ENCODE peak calls at places on chromosomes 5 and 9, in eight cellular contexts. One of them, this sample, is unnamed. For H3K4me1 and H3K36me3, the result is how much of the 10 kb centered on the place peaks cover.

GRCh38 chr5:79436224-79436623 is 77.7 kb downstream of the HOMER1 start:
- DNase-seq in fibroblast of lung: peak
- DNase-seq in CD8-positive, alpha-beta memory T cell: no peak
- DNase-seq in CD8-positive, alpha-beta T cell: no peak
- DNase-seq in GM23248: peak
- DNase-seq in IMR-90: peak
- DNase-seq in naive thymus-derived CD4-positive, alpha-beta T cell: no peak
- DNase-seq in adipocyte: peak
- DNase-seq in this sample: no peak

GRCh38 chr5:136620016-136620419 is 254.7 kb upstream of the TRPC7 start:
- DNase-seq in adipocyte: no peak
- DNase-seq in IMR-90: peak
- DNase-seq in naive thymus-derived CD4-positive, alpha-beta T cell: no peak
- DNase-seq in GM23248: no peak
- DNase-seq in CD8-positive, alpha-beta memory T cell: no peak
- DNase-seq in fibroblast of lung: peak
- DNase-seq in CD8-positive, alpha-beta T cell: no peak
- DNase-seq in this sample: no peak

GRCh38 chr5:73433982-73434342 is 14.6 kb downstream of the FOXD1 start:
- DNase-seq in IMR-90: peak
- DNase-seq in fibroblast of lung: peak
- DNase-seq in CD8-positive, alpha-beta T cell: no peak
- DNase-seq in GM23248: peak
- DNase-seq in adipocyte: peak
- DNase-seq in naive thymus-derived CD4-positive, alpha-beta T cell: no peak
- DNase-seq in CD8-positive, alpha-beta memory T cell: no peak
- DNase-seq in this sample: no peak

GRCh38 chr9:17734674-17735073 is 155.8 kb downstream of the SH3GL2 start:
- DNase-seq in CD8-positive, alpha-beta T cell: no peak
- DNase-seq in CD8-positive, alpha-beta memory T cell: no peak
- DNase-seq in GM23248: no peak
- DNase-seq in fibroblast of lung: no peak
- DNase-seq in naive thymus-derived CD4-positive, alpha-beta T cell: no peak
- DNase-seq in adipocyte: no peak
- DNase-seq in IMR-90: no peak
- DNase-seq in this sample: no peak

GRCh38 chr9:133517711-133518110 is 7.0 kb downstream of the MYMK start:
- DNase-seq in GM23248: no peak
- DNase-seq in CD8-positive, alpha-beta T cell: no peak
- DNase-seq in CD8-positive, alpha-beta memory T cell: no peak
- DNase-seq in fibroblast of lung: no peak
- DNase-seq in naive thymus-derived CD4-positive, alpha-beta T cell: no peak
- DNase-seq in adipocyte: no peak
- DNase-seq in IMR-90: no peak
- DNase-seq in this sample: no peak

GRCh38 chr5:140862441-140863295 is 6.1 kb upstream of the PCDHA11 start:
- DNase-seq in CD8-positive, alpha-beta memory T cell: no peak
- DNase-seq in CD8-positive, alpha-beta T cell: no peak
- DNase-seq in IMR-90: no peak
- DNase-seq in naive thymus-derived CD4-positive, alpha-beta T cell: no peak
- DNase-seq in GM23248: no peak
- DNase-seq in adipocyte: no peak
- DNase-seq in fibroblast of lung: no peak
- DNase-seq in this sample: no peak

GRCh38 chr5:97980291-97980690 is 793.2 kb upstream of the RGMB start:
- DNase-seq in adipocyte: no peak
- DNase-seq in GM23248: no peak
- DNase-seq in fibroblast of lung: no peak
- DNase-seq in naive thymus-derived CD4-positive, alpha-beta T cell: no peak
- DNase-seq in IMR-90: no peak
- DNase-seq in CD8-positive, alpha-beta T cell: no peak
- DNase-seq in CD8-positive, alpha-beta memory T cell: no peak
- DNase-seq in this sample: no peak

GRCh38 chr9:22838266-22838665 is 391.6 kb downstream of the DMRTA1 start:
- DNase-seq in CD8-positive, alpha-beta memory T cell: no peak
- DNase-seq in naive thymus-derived CD4-positive, alpha-beta T cell: no peak
- DNase-seq in CD8-positive, alpha-beta T cell: no peak
- DNase-seq in adipocyte: no peak
- DNase-seq in GM23248: no peak
- DNase-seq in IMR-90: no peak
- DNase-seq in fibroblast of lung: no peak
- DNase-seq in this sample: no peak

GRCh38 chr9:23643656-23644258 is 182.3 kb downstream of the ELAVL2 start:
- DNase-seq in CD8-positive, alpha-beta memory T cell: no peak
- DNase-seq in adipocyte: no peak
- DNase-seq in fibroblast of lung: peak
- DNase-seq in naive thymus-derived CD4-positive, alpha-beta T cell: no peak
- DNase-seq in IMR-90: no peak
- DNase-seq in CD8-positive, alpha-beta T cell: no peak
- DNase-seq in GM23248: no peak
- DNase-seq in this sample: peak

GRCh38 chr9:7782390-7783120 is 17.0 kb downstream of the DMAC1 start:
- DNase-seq in IMR-90: no peak
- DNase-seq in CD8-positive, alpha-beta T cell: no peak
- DNase-seq in fibroblast of lung: no peak
- DNase-seq in GM23248: no peak
- DNase-seq in adipocyte: no peak
- DNase-seq in naive thymus-derived CD4-positive, alpha-beta T cell: no peak
- DNase-seq in CD8-positive, alpha-beta memory T cell: no peak
- DNase-seq in this sample: no peak

GRCh38 chr5:113806250-113806649 is 292.8 kb downstream of the YTHDC2 start:
- DNase-seq in CD8-positive, alpha-beta T cell: no peak
- DNase-seq in adipocyte: peak
- DNase-seq in CD8-positive, alpha-beta memory T cell: no peak
- DNase-seq in IMR-90: peak
- DNase-seq in fibroblast of lung: peak
- DNase-seq in GM23248: peak
- DNase-seq in naive thymus-derived CD4-positive, alpha-beta T cell: no peak
- DNase-seq in this sample: no peak

GRCh38 chr5:52964138-52964537 is 25.0 kb upstream of the ITGA2 start:
- DNase-seq in IMR-90: peak
- DNase-seq in adipocyte: no peak
- DNase-seq in naive thymus-derived CD4-positive, alpha-beta T cell: no peak
- DNase-seq in CD8-positive, alpha-beta memory T cell: no peak
- DNase-seq in GM23248: peak
- DNase-seq in CD8-positive, alpha-beta T cell: no peak
- DNase-seq in fibroblast of lung: no peak
- DNase-seq in this sample: no peak

GRCh38 chr5:1005904-1006655 is 2.5 kb upstream of the NKD2 start:
- DNase-seq in GM23248: no peak
- DNase-seq in IMR-90: no peak
- DNase-seq in adipocyte: no peak
- DNase-seq in fibroblast of lung: no peak
- DNase-seq in CD8-positive, alpha-beta T cell: no peak
- DNase-seq in naive thymus-derived CD4-positive, alpha-beta T cell: no peak
- DNase-seq in CD8-positive, alpha-beta memory T cell: no peak
- DNase-seq in this sample: no peak

GRCh38 chr5:66606713-66607112 is 10.5 kb downstream of the MAST4 start:
- DNase-seq in fibroblast of lung: no peak
- DNase-seq in CD8-positive, alpha-beta T cell: no peak
- DNase-seq in adipocyte: no peak
- DNase-seq in IMR-90: no peak
- DNase-seq in CD8-positive, alpha-beta memory T cell: no peak
- DNase-seq in GM23248: no peak
- DNase-seq in naive thymus-derived CD4-positive, alpha-beta T cell: no peak
- DNase-seq in this sample: no peak

GRCh38 chr5:52987711-52988329 is 1.3 kb upstream of the ITGA2 start:
- DNase-seq in CD8-positive, alpha-beta memory T cell: no peak
- DNase-seq in IMR-90: peak
- DNase-seq in adipocyte: no peak
- DNase-seq in fibroblast of lung: peak
- DNase-seq in CD8-positive, alpha-beta T cell: no peak
- DNase-seq in naive thymus-derived CD4-positive, alpha-beta T cell: no peak
- DNase-seq in GM23248: peak
- DNase-seq in this sample: no peak

GRCh38 chr5:55188656-55189380 is 15.8 kb upstream of the CDC20B start:
- DNase-seq in naive thymus-derived CD4-positive, alpha-beta T cell: no peak
- DNase-seq in adipocyte: no peak
- DNase-seq in IMR-90: no peak
- DNase-seq in CD8-positive, alpha-beta memory T cell: no peak
- DNase-seq in CD8-positive, alpha-beta T cell: no peak
- DNase-seq in GM23248: no peak
- DNase-seq in fibroblast of lung: no peak
- DNase-seq in this sample: no peak

GRCh38 chr5:37717613-37718431 is 122.0 kb downstream of the GDNF start:
- DNase-seq in IMR-90: peak
- DNase-seq in fibroblast of lung: peak
- DNase-seq in adipocyte: peak
- DNase-seq in CD8-positive, alpha-beta T cell: no peak
- DNase-seq in CD8-positive, alpha-beta memory T cell: no peak
- DNase-seq in GM23248: peak
- DNase-seq in naive thymus-derived CD4-positive, alpha-beta T cell: no peak
- DNase-seq in this sample: no peak

GRCh38 chr5:156051972-156052371 is 275.0 kb upstream of the SGCD start:
- DNase-seq in fibroblast of lung: no peak
- DNase-seq in CD8-positive, alpha-beta memory T cell: no peak
- DNase-seq in IMR-90: no peak
- DNase-seq in naive thymus-derived CD4-positive, alpha-beta T cell: no peak
- DNase-seq in GM23248: no peak
- DNase-seq in CD8-positive, alpha-beta T cell: no peak
- DNase-seq in adipocyte: no peak
- DNase-seq in this sample: no peak

GRCh38 chr5:138702166-138702826 is 50.9 kb upstream of the CTNNA1 start:
- DNase-seq in CD8-positive, alpha-beta memory T cell: no peak
- DNase-seq in IMR-90: peak
- DNase-seq in adipocyte: peak
- DNase-seq in CD8-positive, alpha-beta T cell: no peak
- DNase-seq in GM23248: no peak
- DNase-seq in naive thymus-derived CD4-positive, alpha-beta T cell: no peak
- DNase-seq in fibroblast of lung: no peak
- DNase-seq in this sample: no peak

GRCh38 chr9:130343445-130343918 is 77.9 kb downstream of the HMCN2 start:
- DNase-seq in naive thymus-derived CD4-positive, alpha-beta T cell: no peak
- DNase-seq in adipocyte: peak
- DNase-seq in GM23248: peak
- DNase-seq in CD8-positive, alpha-beta memory T cell: no peak
- DNase-seq in CD8-positive, alpha-beta T cell: no peak
- DNase-seq in IMR-90: no peak
- DNase-seq in fibroblast of lung: no peak
- DNase-seq in this sample: no peak

GRCh38 chr5:148091991-148092964 is 28.5 kb downstream of the SPINK5 start:
- DNase-seq in adipocyte: no peak
- DNase-seq in IMR-90: no peak
- DNase-seq in CD8-positive, alpha-beta T cell: no peak
- DNase-seq in GM23248: no peak
- DNase-seq in naive thymus-derived CD4-positive, alpha-beta T cell: no peak
- DNase-seq in fibroblast of lung: peak
- DNase-seq in CD8-positive, alpha-beta memory T cell: no peak
- DNase-seq in this sample: no peak

GRCh38 chr9:115032300-115032699 is 85.7 kb downstream of the TNC start:
- DNase-seq in adipocyte: no peak
- DNase-seq in IMR-90: no peak
- DNase-seq in GM23248: no peak
- DNase-seq in CD8-positive, alpha-beta memory T cell: no peak
- DNase-seq in CD8-positive, alpha-beta T cell: no peak
- DNase-seq in fibroblast of lung: no peak
- DNase-seq in naive thymus-derived CD4-positive, alpha-beta T cell: no peak
- DNase-seq in this sample: no peak

GRCh38 chr9:133774799-133775198 is 36.6 kb upstream of the SARDH start:
- DNase-seq in GM23248: no peak
- DNase-seq in CD8-positive, alpha-beta T cell: no peak
- DNase-seq in naive thymus-derived CD4-positive, alpha-beta T cell: no peak
- DNase-seq in adipocyte: no peak
- DNase-seq in IMR-90: no peak
- DNase-seq in CD8-positive, alpha-beta memory T cell: no peak
- DNase-seq in fibroblast of lung: no peak
- DNase-seq in this sample: no peak

GRCh38 chr5:124521461-124522230 is 224.8 kb downstream of the ZNF608 start:
- DNase-seq in GM23248: no peak
- DNase-seq in IMR-90: no peak
- DNase-seq in fibroblast of lung: no peak
- DNase-seq in adipocyte: no peak
- DNase-seq in CD8-positive, alpha-beta T cell: no peak
- DNase-seq in CD8-positive, alpha-beta memory T cell: no peak
- DNase-seq in naive thymus-derived CD4-positive, alpha-beta T cell: no peak
- DNase-seq in this sample: peak
- H3K4me1 ChIP-seq in GM23248: under half
- H3K4me1 ChIP-seq in IMR-90: under half
- H3K4me1 ChIP-seq in fibroblast of lung: under half
- H3K4me1 ChIP-seq in adipocyte: under half
- H3K4me1 ChIP-seq in CD8-positive, alpha-beta T cell: under half
- H3K4me1 ChIP-seq in CD8-positive, alpha-beta memory T cell: under half
- H3K4me1 ChIP-seq in naive thymus-derived CD4-positive, alpha-beta T cell: under half
- H3K4me1 ChIP-seq in this sample: under half

DNA sequence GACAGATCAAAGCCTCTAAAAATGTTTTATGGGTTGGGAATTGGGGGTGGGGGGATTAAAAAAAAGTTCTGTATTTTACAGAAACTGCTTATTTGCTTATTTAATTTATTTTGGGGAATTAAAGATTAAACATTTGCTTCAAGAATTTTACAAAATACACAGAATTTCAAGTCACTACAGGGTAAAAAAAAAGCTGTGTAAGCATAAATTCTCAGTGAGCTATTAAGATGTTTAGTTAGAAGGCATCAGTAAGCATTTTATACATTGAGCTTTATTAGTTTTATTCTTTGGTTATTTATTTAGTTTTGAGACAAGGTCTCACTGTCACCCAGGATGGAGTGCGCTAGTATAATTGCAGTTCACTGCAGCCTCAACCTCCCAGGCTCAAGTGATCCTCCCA is 5.2 kb downstream of the BDP1 start:
- DNase-seq in fibroblast of lung: no peak
- DNase-seq in IMR-90: no peak
- DNase-seq in GM23248: no peak
- DNase-seq in adipocyte: no peak
- DNase-seq in naive thymus-derived CD4-positive, alpha-beta T cell: no peak
- DNase-seq in CD8-positive, alpha-beta T cell: no peak
- DNase-seq in CD8-positive, alpha-beta memory T cell: no peak
- DNase-seq in this sample: no peak
- H3K36me3 ChIP-seq in fibroblast of lung: under half
- H3K36me3 ChIP-seq in IMR-90: under half
- H3K36me3 ChIP-seq in GM23248: under half
- H3K36me3 ChIP-seq in adipocyte: half or more
- H3K36me3 ChIP-seq in naive thymus-derived CD4-positive, alpha-beta T cell: half or more
- H3K36me3 ChIP-seq in CD8-positive, alpha-beta T cell: under half
- H3K36me3 ChIP-seq in CD8-positive, alpha-beta memory T cell: under half
- H3K36me3 ChIP-seq in this sample: under half

DNA sequence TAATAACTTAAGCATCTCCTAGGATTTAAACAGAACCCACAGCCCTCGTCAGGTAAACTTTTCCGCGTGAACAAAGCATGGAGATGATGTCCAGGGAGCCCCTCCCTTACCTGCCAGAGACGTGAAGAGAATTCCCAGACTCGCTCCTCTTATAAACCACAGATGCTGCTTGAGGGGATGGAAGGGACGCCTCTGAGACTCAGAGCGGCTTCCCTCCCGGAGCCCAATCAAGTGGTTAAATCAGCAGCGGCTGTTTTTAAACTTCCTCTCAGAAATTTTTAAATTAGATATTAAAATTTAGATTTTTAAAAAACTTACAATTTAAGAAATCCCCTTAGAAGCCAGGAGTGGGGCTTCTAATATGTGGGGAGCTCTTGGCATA is 71.8 kb downstream of the RAPGEF1 start:
- DNase-seq in GM23248: no peak
- DNase-seq in IMR-90: no peak
- DNase-seq in CD8-positive, alpha-beta memory T cell: no peak
- DNase-seq in adipocyte: no peak
- DNase-seq in fibroblast of lung: no peak
- DNase-seq in naive thymus-derived CD4-positive, alpha-beta T cell: no peak
- DNase-seq in CD8-positive, alpha-beta T cell: no peak
- DNase-seq in this sample: no peak
- H3K4me1 ChIP-seq in GM23248: under half
- H3K4me1 ChIP-seq in IMR-90: under half
- H3K4me1 ChIP-seq in CD8-positive, alpha-beta memory T cell: half or more
- H3K4me1 ChIP-seq in adipocyte: under half
- H3K4me1 ChIP-seq in fibroblast of lung: under half
- H3K4me1 ChIP-seq in naive thymus-derived CD4-positive, alpha-beta T cell: half or more
- H3K4me1 ChIP-seq in CD8-positive, alpha-beta T cell: half or more
- H3K4me1 ChIP-seq in this sample: half or more

GRCh38 chr5:157057459-157058370 is 1.2 kb downstream of the HAVCR1 start:
- DNase-seq in IMR-90: no peak
- DNase-seq in naive thymus-derived CD4-positive, alpha-beta T cell: no peak
- DNase-seq in CD8-positive, alpha-beta T cell: no peak
- DNase-seq in adipocyte: peak
- DNase-seq in fibroblast of lung: no peak
- DNase-seq in CD8-positive, alpha-beta memory T cell: no peak
- DNase-seq in GM23248: peak
- DNase-seq in this sample: no peak
- H3K36me3 ChIP-seq in IMR-90: under half
- H3K36me3 ChIP-seq in naive thymus-derived CD4-positive, alpha-beta T cell: under half
- H3K36me3 ChIP-seq in CD8-positive, alpha-beta T cell: under half
- H3K36me3 ChIP-seq in adipocyte: under half
- H3K36me3 ChIP-seq in fibroblast of lung: under half
- H3K36me3 ChIP-seq in CD8-positive, alpha-beta memory T cell: under half
- H3K36me3 ChIP-seq in GM23248: under half
- H3K36me3 ChIP-seq in this sample: under half

This sample was measured in esophagus muscularis mucosa.